ENCODE peak calls at places on chromosome 2, in nine cellular contexts. L is T-helper 2 cell; A is posterior vena cava; V is GM12865; N is CD8-positive, alpha-beta memory T cell; H is MG63; W is HCT116; G is IMR-90; S is NCI-H748 treated with DMSO at 0.1 percent for 48 hours. R is an unnamed sample.

GRCh38 chr2:230326453-230327417 is at the start of gene SP140L:
- DNase-seq in W (peak), A (peak), N (peak), V (peak), L (peak), S (no peak), H (peak), G (peak), R (no peak)

GRCh38 chr2:30325542-30326328 is 94.4 kb downstream of the LBH start:
- DNase-seq in H (no peak), G (no peak), L (no peak), W (no peak), S (no peak), V (no peak), A (no peak), N (no peak), R (no peak)

GRCh38 chr2:174800436-174801195 is 36.3 kb upstream of the CHRNA1 start:
- DNase-seq in A (no peak), H (no peak), S (no peak), W (no peak), L (no peak), V (no peak), G (peak), N (no peak), R (no peak)

GRCh38 chr2:223051580-223052375 is at the start of gene KCNE4:
- DNase-seq in S (no peak), N (no peak), A (no peak), W (no peak), H (peak), G (peak), V (no peak), L (no peak), R (no peak)

GRCh38 chr2:85846411-85846810 is 42.4 kb downstream of the ST3GAL5 start:
- DNase-seq in N (no peak), H (no peak), A (no peak), V (no peak), L (no peak), W (no peak), G (peak), S (no peak), R (no peak)

GRCh38 chr2:12555012-12555645 is 161.6 kb upstream of the TRIB2 start:
- DNase-seq in V (no peak), G (peak), A (no peak), H (peak), L (no peak), S (no peak), N (no peak), W (no peak), R (no peak)

GRCh38 chr2:201891676-201892075 is 85.3 kb downstream of the CDK15 start:
- DNase-seq in N (no peak), S (no peak), G (no peak), H (no peak), L (no peak), W (no peak), V (no peak), A (no peak), R (no peak)

GRCh38 chr2:132489150-132489549 is 72.5 kb downstream of the GPR39 start:
- DNase-seq in H (peak), W (no peak), V (no peak), A (no peak), L (no peak), G (peak), S (no peak), N (no peak), R (no peak)

GRCh38 chr2:55115795-55116597 is 65.7 kb upstream of the RTN4 start:
- DNase-seq in N (no peak), V (no peak), H (peak), S (no peak), L (no peak), G (peak), A (no peak), W (peak), R (no peak)

GRCh38 chr2:181953773-181954537 is 31.7 kb upstream of the PPP1R1C start:
- DNase-seq in N (peak), A (no peak), S (no peak), W (peak), H (peak), V (peak), L (peak), G (peak), R (no peak)

GRCh38 chr2:95531254-95531771 is 46.8 kb upstream of the TRIM43B start:
- DNase-seq in L (no peak), W (no peak), N (no peak), H (no peak), S (no peak), G (no peak), V (peak), A (no peak), R (no peak)

GRCh38 chr2:111117666-111118454 is 2.9 kb upstream of the BCL2L11 start:
- DNase-seq in G (peak), A (peak), L (no peak), S (no peak), W (no peak), N (no peak), H (peak), V (no peak), R (no peak)

GRCh38 chr2:36318547-36318946 is 37.0 kb upstream of the CRIM1 start:
- DNase-seq in W (peak), L (no peak), V (no peak), S (no peak), G (no peak), H (no peak), N (no peak), A (no peak), R (no peak)

GRCh38 chr2:167857406-167857805 is 390.0 kb downstream of the STK39 start:
- DNase-seq in A (no peak), S (no peak), N (no peak), L (no peak), H (no peak), W (no peak), V (no peak), G (no peak), R (peak)

GRCh38 chr2:238425979-238426567 is 654 bp upstream of the ASB1 start:
- DNase-seq in H (peak), N (no peak), S (peak), L (no peak), G (peak), W (peak), V (no peak), A (no peak), R (peak)

GRCh38 chr2:135825131-135825854 is 11.7 kb downstream of the LCT start:
- DNase-seq in H (no peak), A (no peak), W (no peak), G (no peak), S (no peak), N (no peak), V (no peak), L (no peak), R (no peak)

GRCh38 chr2:53473236-53473635 is 294.4 kb upstream of the CHAC2 start:
- DNase-seq in V (peak), S (peak), W (no peak), H (no peak), A (no peak), G (no peak), L (no peak), N (no peak), R (peak)

GRCh38 chr2:225290723-225291400 is 108.6 kb upstream of the NYAP2 start:
- DNase-seq in W (no peak), V (no peak), S (no peak), H (no peak), L (no peak), N (no peak), G (no peak), A (no peak), R (no peak)

GRCh38 chr2:7846607-7847006 is 835.2 kb upstream of the ID2 start:
- DNase-seq in L (no peak), N (no peak), S (no peak), A (no peak), V (no peak), G (no peak), H (no peak), W (no peak), R (no peak)

GRCh38 chr2:168210898-168211570 is 36.4 kb downstream of the STK39 start:
- DNase-seq in H (no peak), W (peak), S (no peak), G (peak), N (no peak), L (no peak), V (no peak), A (no peak), R (no peak)

GRCh38 chr2:1707771-1708351 is 36.5 kb downstream of the PXDN start:
- DNase-seq in L (no peak), H (peak), A (peak), N (no peak), V (no peak), G (peak), S (peak), W (no peak), R (peak)

GRCh38 chr2:189552991-189553404 is 27.6 kb downstream of the SLC40A1 start:
- DNase-seq in A (no peak), N (no peak), H (no peak), S (no peak), W (no peak), G (no peak), V (no peak), L (no peak), R (no peak)

GRCh38 chr2:75493230-75493629 is 67.5 kb downstream of the EVA1A start:
- DNase-seq in S (no peak), L (peak), H (no peak), N (no peak), G (no peak), V (no peak), A (no peak), W (no peak), R (no peak)

GRCh38 chr2:14288016-14288415 is 344.5 kb upstream of the LRATD1 start:
- DNase-seq in N (no peak), S (peak), A (no peak), L (no peak), G (no peak), H (no peak), W (no peak), V (no peak), R (no peak)

GRCh38 chr2:195612515-195613495 is 44.2 kb upstream of the SLC39A10 start:
- DNase-seq in H (no peak), N (no peak), A (no peak), G (peak), S (no peak), V (no peak), L (no peak), W (no peak), R (no peak)

GRCh38 chr2:34738691-34739090 is 1139.6 kb upstream of the FAM98A start:
- DNase-seq in N (no peak), S (no peak), L (no peak), A (no peak), V (no peak), H (no peak), W (no peak), G (no peak), R (no peak)

GRCh38 chr2:11024010-11024615 is 112.4 kb downstream of the KCNF1 start:
- DNase-seq in A (no peak), G (no peak), V (no peak), W (no peak), S (no peak), N (no peak), L (no peak), H (no peak), R (no peak)

GRCh38 chr2:189580662-189581353 is at the start of gene SLC40A1:
- DNase-seq in G (peak), H (peak), V (peak), W (no peak), A (peak), S (peak), L (peak), N (peak), R (peak)

R was measured in COR-L47.